ENCODE peak calls at places on chromosomes 12 and 14, in five cellular contexts. F, K, W, E and A are unnamed samples.

GRCh38 chr12:116194935-116195431 is 82.5 kb downstream of the MED13L start:
- DNase-seq in F (no peak), W (peak; percentile 21), E (no peak), K (no peak), A (no peak)

GRCh38 chr12:51318846-51319570 is 5.0 kb downstream of the BIN2 start:
- DNase-seq in K (no peak), E (no peak), F (no peak), W (no peak), A (no peak)

GRCh38 chr12:131074221-131075083 is 120.7 kb downstream of the ADGRD1 start:
- DNase-seq in F (no peak), E (no peak), W (no peak), K (no peak), A (no peak)

GRCh38 chr14:34099630-34100029 is 148.8 kb upstream of the EGLN3 start:
- DNase-seq in W (no peak), F (no peak), E (no peak), K (no peak), A (no peak)

GRCh38 chr14:29028973-29029582 is 262.5 kb downstream of the FOXG1 start:
- DNase-seq in W (no peak), K (no peak), E (peak; percentile 50), F (no peak), A (no peak)

GRCh38 chr12:69630191-69630590 is 19.5 kb upstream of the LRRC10 start:
- DNase-seq in W (no peak), K (no peak), E (no peak), F (no peak), A (no peak)

GRCh38 chr14:35164849-35165248 is 42.5 kb downstream of the PRORP start:
- DNase-seq in W (no peak), E (no peak), F (no peak), K (no peak), A (no peak)

GRCh38 chr12:46373303-46374182 is 970 bp upstream of the SLC38A2 start:
- DNase-seq in F (peak; percentile 73), W (no peak), K (peak; percentile 73), E (peak; percentile 68), A (peak; percentile 31)

GRCh38 chr12:64670856-64671639 is 60.8 kb downstream of the RASSF3 start:
- DNase-seq in E (peak; percentile 69), W (no peak), K (no peak), F (no peak), A (no peak)

GRCh38 chr14:82159624-82160023 is 626.0 kb upstream of the SEL1L start:
- DNase-seq in F (no peak), K (no peak), E (no peak), W (no peak), A (no peak)

GRCh38 chr14:71264260-71264659 is 357.0 kb downstream of the PCNX1 start:
- DNase-seq in E (no peak), F (no peak), W (no peak), K (no peak), A (no peak)

GRCh38 chr12:1630081-1630826 is 1.2 kb downstream of the WNT5B start:
- DNase-seq in K (no peak), F (no peak), E (no peak), W (no peak), A (no peak)

GRCh38 chr14:89186850-89187376 is 230.1 kb downstream of the FOXN3 start:
- DNase-seq in E (peak; percentile 16), F (no peak), K (no peak), W (no peak), A (no peak)

GRCh38 chr12:47391566-47391965 is 311.8 kb upstream of the AMIGO2 start:
- DNase-seq in E (no peak), K (no peak), F (no peak), W (no peak), A (no peak)

GRCh38 chr12:111137968-111138367 is 217.6 kb upstream of the MYL2 start:
- DNase-seq in W (no peak), K (no peak), F (no peak), E (no peak), A (no peak)

GRCh38 chr12:98238513-98238912 is 276.9 kb upstream of the TMPO start:
- DNase-seq in F (no peak), W (no peak), E (peak; percentile 29), K (no peak), A (no peak)

GRCh38 chr12:67813509-67813908 is 165.0 kb downstream of the DYRK2 start:
- DNase-seq in K (no peak), F (no peak), W (no peak), E (peak; percentile 81), A (no peak)

GRCh38 chr12:94390130-94390485 is 69.6 kb downstream of the CEP83 start:
- DNase-seq in F (no peak), E (no peak), W (no peak), K (no peak), A (no peak)

GRCh38 chr14:47186491-47186890 is 488.9 kb downstream of the MDGA2 start:
- DNase-seq in K (no peak), W (no peak), F (no peak), E (no peak), A (no peak)

GRCh38 chr12:45281994-45282393 is 66.1 kb downstream of the ANO6 start:
- DNase-seq in E (peak; percentile 56), F (no peak), K (no peak), W (no peak), A (no peak)

GRCh38 chr14:50396636-50397460 is at the start of gene CDKL1:
- DNase-seq in E (peak; percentile 70), K (peak; percentile 83), F (peak; percentile 74), W (peak; percentile 29), A (peak; percentile 38)

GRCh38 chr12:101940400-101940950 is 63.1 kb downstream of the DRAM1 start:
- DNase-seq in K (no peak), F (no peak), W (no peak), E (no peak), A (no peak)

GRCh38 chr14:21494902-21495762 is 16.0 kb downstream of the METTL3 start:
- DNase-seq in W (no peak), E (peak; percentile 80), F (peak; percentile 5), K (no peak), A (no peak)

GRCh38 chr12:124636138-124636968 is 68.9 kb upstream of the NCOR2 start:
- DNase-seq in E (peak; percentile 46), F (no peak), K (no peak), W (peak; percentile 41), A (no peak)

GRCh38 chr12:108346727-108347710 is 7.9 kb upstream of the CMKLR1 start:
- DNase-seq in W (no peak), E (no peak), F (no peak), K (no peak), A (no peak)

GRCh38 chr12:30019386-30020140 is 235.8 kb upstream of the TMTC1 start:
- DNase-seq in F (no peak), E (peak; percentile 13), K (no peak), W (no peak), A (no peak)